ENCODE peak calls at places on chromosomes 7 and 10, in seven cellular contexts. Z is stimulated activated CD8-positive, alpha-beta memory T cell treated with anti-CD3 and anti-CD28 coated beads, Interleukin-7, amount 100 ng/mL, for 1 hour; I is SW 1271; K is stimulated activated CD4-positive, alpha-beta T cell treated with anti-CD3 and anti-CD28 coated beads, Interleukin-2, amount 100 ng/mL, for 48 hours; W is CD8-positive, alpha-beta memory T cell; D is prostate gland; E is activated T-helper 1 cell treated with anti-CD3 and anti-CD28 coated beads, Interleukin-12 subunit alpha, Interleukin-12 subunit beta, Interleukin-2, Interleukin-4 antibody, amounts not matched to agents 30 ng/mL and 10 ng/mL and 1 ng/mL, durations not matched to agents 14 hours and 24 hours and 36 hours. X is an unnamed sample.

GRCh38 chr10:33556581-33556980 is 222.1 kb upstream of the NRP1 start:
- DNase-seq in Z (no peak), I (no peak), K (no peak), W (no peak), D (no peak), E (no peak), X (no peak)

GRCh38 chr10:69232736-69233135 is 12.6 kb downstream of the HKDC1 start:
- DNase-seq in Z (no peak), I (no peak), K (no peak), W (no peak), D (no peak), E (peak), X (no peak)

GRCh38 chr10:26805567-26806245 is 55.1 kb downstream of the ABI1 start:
- DNase-seq in Z (no peak), I (no peak), K (no peak), W (no peak), D (no peak), E (no peak), X (no peak)

GRCh38 chr7:24573554-24574338 is 494 bp downstream of the PALS2 start:
- DNase-seq in Z (peak), I (peak), K (peak), W (peak), D (peak), E (peak), X (no peak)

GRCh38 chr7:46791180-46791579 is 790.7 kb downstream of the TNS3 start:
- DNase-seq in Z (no peak), I (no peak), K (no peak), W (no peak), D (no peak), E (no peak), X (no peak)

GRCh38 chr10:84184517-84184916 is 9.8 kb upstream of the CDHR1 start:
- DNase-seq in Z (no peak), I (no peak), K (no peak), W (no peak), D (no peak), E (no peak), X (no peak)

GRCh38 chr10:31774928-31775668 is 153.5 kb downstream of the ARHGAP12 start:
- DNase-seq in Z (no peak), I (no peak), K (no peak), W (no peak), D (no peak), E (no peak), X (no peak)

GRCh38 chr7:2725178-2726105 is 37.4 kb downstream of the AMZ1 start:
- DNase-seq in Z (no peak), I (no peak), K (no peak), W (no peak), D (no peak), E (no peak), X (no peak)

X was measured in ascending aorta.